ENCODE peak calls at places on chromosomes 3 and 15, in nine cellular contexts. One of them, this sample, is unnamed.

GRCh38 chr3:52046186-52046913 is 10.0 kb downstream of the DUSP7 start:
- DNase-seq in stomach: no peak
- DNase-seq in tibial artery: peak
- DNase-seq in left lung: no peak
- DNase-seq in PC-3: peak
- DNase-seq in CD8-positive, alpha-beta T cell: no peak
- DNase-seq in astrocyte of the spinal cord: peak
- DNase-seq in nephron progenitor cell: no peak
- DNase-seq in epithelial cell of esophagus: peak
- DNase-seq in this sample: no peak

GRCh38 chr15:74289671-74290070 is 53.5 kb downstream of the CCDC33 start:
- DNase-seq in stomach: no peak
- DNase-seq in tibial artery: no peak
- DNase-seq in left lung: no peak
- DNase-seq in PC-3: no peak
- DNase-seq in CD8-positive, alpha-beta T cell: no peak
- DNase-seq in astrocyte of the spinal cord: no peak
- DNase-seq in nephron progenitor cell: no peak
- DNase-seq in epithelial cell of esophagus: no peak
- DNase-seq in this sample: no peak

GRCh38 chr3:191141728-191142127 is 57.3 kb upstream of the OSTN start:
- DNase-seq in stomach: no peak
- DNase-seq in tibial artery: no peak
- DNase-seq in left lung: no peak
- DNase-seq in PC-3: peak
- DNase-seq in CD8-positive, alpha-beta T cell: no peak
- DNase-seq in astrocyte of the spinal cord: peak
- DNase-seq in nephron progenitor cell: no peak
- DNase-seq in epithelial cell of esophagus: peak
- DNase-seq in this sample: no peak

GRCh38 chr3:7667774-7668173 is 806.9 kb downstream of the GRM7 start:
- DNase-seq in stomach: no peak
- DNase-seq in tibial artery: no peak
- DNase-seq in left lung: no peak
- DNase-seq in PC-3: no peak
- DNase-seq in CD8-positive, alpha-beta T cell: no peak
- DNase-seq in astrocyte of the spinal cord: no peak
- DNase-seq in nephron progenitor cell: no peak
- DNase-seq in epithelial cell of esophagus: no peak
- DNase-seq in this sample: no peak

GRCh38 chr3:42025388-42026138 is 63.7 kb upstream of the ULK4 start:
- DNase-seq in stomach: peak
- DNase-seq in tibial artery: peak
- DNase-seq in left lung: peak
- DNase-seq in PC-3: peak
- DNase-seq in CD8-positive, alpha-beta T cell: no peak
- DNase-seq in astrocyte of the spinal cord: peak
- DNase-seq in nephron progenitor cell: peak
- DNase-seq in epithelial cell of esophagus: peak
- DNase-seq in this sample: no peak

GRCh38 chr15:34799149-34799824 is 3.9 kb upstream of the ACTC1 start:
- DNase-seq in stomach: peak
- DNase-seq in tibial artery: peak
- DNase-seq in left lung: peak
- DNase-seq in PC-3: no peak
- DNase-seq in CD8-positive, alpha-beta T cell: no peak
- DNase-seq in astrocyte of the spinal cord: no peak
- DNase-seq in nephron progenitor cell: peak
- DNase-seq in epithelial cell of esophagus: no peak
- DNase-seq in this sample: no peak

GRCh38 chr3:17901893-17902292 is 159.5 kb upstream of the TBC1D5 start:
- DNase-seq in stomach: no peak
- DNase-seq in tibial artery: no peak
- DNase-seq in left lung: no peak
- DNase-seq in PC-3: no peak
- DNase-seq in CD8-positive, alpha-beta T cell: no peak
- DNase-seq in astrocyte of the spinal cord: no peak
- DNase-seq in nephron progenitor cell: no peak
- DNase-seq in epithelial cell of esophagus: no peak
- DNase-seq in this sample: no peak

GRCh38 chr3:179179979-179180758 is 32.0 kb downstream of the PIK3CA start:
- DNase-seq in stomach: no peak
- DNase-seq in tibial artery: no peak
- DNase-seq in left lung: no peak
- DNase-seq in PC-3: no peak
- DNase-seq in CD8-positive, alpha-beta T cell: no peak
- DNase-seq in astrocyte of the spinal cord: peak
- DNase-seq in nephron progenitor cell: no peak
- DNase-seq in epithelial cell of esophagus: peak
- DNase-seq in this sample: no peak

GRCh38 chr15:36407647-36408046 is 171.8 kb upstream of the CDIN1 start:
- DNase-seq in stomach: no peak
- DNase-seq in tibial artery: no peak
- DNase-seq in left lung: no peak
- DNase-seq in PC-3: peak
- DNase-seq in CD8-positive, alpha-beta T cell: no peak
- DNase-seq in astrocyte of the spinal cord: peak
- DNase-seq in nephron progenitor cell: no peak
- DNase-seq in epithelial cell of esophagus: peak
- DNase-seq in this sample: no peak

GRCh38 chr3:126857928-126858327 is 125.0 kb upstream of the PLXNA1 start:
- DNase-seq in stomach: no peak
- DNase-seq in tibial artery: no peak
- DNase-seq in left lung: no peak
- DNase-seq in PC-3: no peak
- DNase-seq in CD8-positive, alpha-beta T cell: no peak
- DNase-seq in astrocyte of the spinal cord: no peak
- DNase-seq in nephron progenitor cell: no peak
- DNase-seq in epithelial cell of esophagus: no peak
- DNase-seq in this sample: no peak

GRCh38 chr3:168165390-168166269 is 69.9 kb upstream of the GOLIM4 start:
- DNase-seq in stomach: peak
- DNase-seq in tibial artery: no peak
- DNase-seq in left lung: no peak
- DNase-seq in PC-3: peak
- DNase-seq in CD8-positive, alpha-beta T cell: no peak
- DNase-seq in astrocyte of the spinal cord: peak
- DNase-seq in nephron progenitor cell: peak
- DNase-seq in epithelial cell of esophagus: peak
- DNase-seq in this sample: no peak

GRCh38 chr3:42544492-42545283 is 37.1 kb downstream of the SEC22C start:
- DNase-seq in stomach: peak
- DNase-seq in tibial artery: peak
- DNase-seq in left lung: no peak
- DNase-seq in PC-3: peak
- DNase-seq in CD8-positive, alpha-beta T cell: no peak
- DNase-seq in astrocyte of the spinal cord: peak
- DNase-seq in nephron progenitor cell: no peak
- DNase-seq in epithelial cell of esophagus: no peak
- DNase-seq in this sample: no peak

GRCh38 chr3:25448750-25449684 is 21.0 kb downstream of the RARB start:
- DNase-seq in stomach: peak
- DNase-seq in tibial artery: peak
- DNase-seq in left lung: peak
- DNase-seq in PC-3: no peak
- DNase-seq in CD8-positive, alpha-beta T cell: no peak
- DNase-seq in astrocyte of the spinal cord: peak
- DNase-seq in nephron progenitor cell: no peak
- DNase-seq in epithelial cell of esophagus: peak
- DNase-seq in this sample: no peak

GRCh38 chr15:61835476-61836106 is 224.7 kb downstream of the VPS13C start:
- DNase-seq in stomach: peak
- DNase-seq in tibial artery: peak
- DNase-seq in left lung: no peak
- DNase-seq in PC-3: peak
- DNase-seq in CD8-positive, alpha-beta T cell: peak
- DNase-seq in astrocyte of the spinal cord: peak
- DNase-seq in nephron progenitor cell: peak
- DNase-seq in epithelial cell of esophagus: peak
- DNase-seq in this sample: peak

DNA sequence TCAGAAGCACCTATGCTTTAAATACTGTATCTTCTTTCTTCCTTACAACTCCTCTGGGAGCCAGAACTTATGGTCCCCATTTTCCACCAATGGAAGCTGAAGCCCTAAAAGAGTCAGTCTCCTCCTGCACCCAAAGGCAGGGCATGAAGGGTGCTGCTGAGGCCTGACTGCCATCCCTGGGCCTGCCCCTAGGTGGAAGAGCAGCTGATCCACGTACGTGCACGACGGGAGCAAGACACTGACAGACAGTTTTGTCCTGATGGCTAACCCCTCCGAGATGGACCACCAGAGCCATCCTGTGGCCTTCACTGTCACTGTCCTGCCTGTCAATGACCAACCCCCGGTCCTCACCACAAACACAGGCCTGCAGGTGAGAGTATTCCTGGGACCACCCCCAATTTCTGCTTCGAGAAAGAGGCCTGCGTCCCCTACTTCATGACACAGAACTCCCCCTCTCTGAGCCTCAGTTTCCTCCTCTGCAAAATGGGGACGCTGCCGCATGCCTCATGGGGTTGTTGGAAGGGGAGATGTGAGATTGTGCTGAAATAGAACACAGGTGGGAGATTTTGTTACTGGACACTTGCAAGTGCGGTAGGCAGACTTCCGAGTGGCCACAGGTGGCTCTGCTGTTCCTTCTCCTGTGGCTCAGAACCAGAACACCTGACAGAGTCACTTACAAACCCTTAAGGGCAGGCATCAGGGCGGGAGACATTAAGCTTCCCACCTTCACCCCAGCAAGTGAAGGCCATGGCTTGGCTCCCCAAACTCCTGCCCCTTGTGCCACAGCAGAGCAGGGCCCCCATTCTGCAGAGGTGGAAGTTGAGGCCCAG is 175.4 kb downstream of the TBC1D2B start:
- DNase-seq in stomach: no peak
- DNase-seq in tibial artery: peak
- DNase-seq in left lung: no peak
- DNase-seq in PC-3: no peak
- DNase-seq in CD8-positive, alpha-beta T cell: no peak
- DNase-seq in astrocyte of the spinal cord: no peak
- DNase-seq in nephron progenitor cell: peak
- DNase-seq in epithelial cell of esophagus: peak
- DNase-seq in this sample: no peak
- TF ChIP-seq CTCF in stomach: no peak
- TF ChIP-seq CTCF in tibial artery: no peak
- TF ChIP-seq CTCF in left lung: no peak
- TF ChIP-seq CTCF in PC-3: peak
- TF ChIP-seq CTCF in CD8-positive, alpha-beta T cell: no peak
- TF ChIP-seq CTCF in astrocyte of the spinal cord: peak
- TF ChIP-seq CTCF in nephron progenitor cell: peak
- TF ChIP-seq CTCF in epithelial cell of esophagus: peak
- TF ChIP-seq CTCF in this sample: no peak

GRCh38 chr15:89057506-89058133 is 30.6 kb upstream of the ABHD2 start:
- DNase-seq in stomach: peak
- DNase-seq in tibial artery: peak
- DNase-seq in left lung: peak
- DNase-seq in PC-3: peak
- DNase-seq in CD8-positive, alpha-beta T cell: peak
- DNase-seq in astrocyte of the spinal cord: peak
- DNase-seq in nephron progenitor cell: peak
- DNase-seq in epithelial cell of esophagus: peak
- DNase-seq in this sample: peak
- TF ChIP-seq CTCF in stomach: peak
- TF ChIP-seq CTCF in tibial artery: peak
- TF ChIP-seq CTCF in left lung: peak
- TF ChIP-seq CTCF in PC-3: peak
- TF ChIP-seq CTCF in CD8-positive, alpha-beta T cell: peak
- TF ChIP-seq CTCF in astrocyte of the spinal cord: peak
- TF ChIP-seq CTCF in nephron progenitor cell: peak
- TF ChIP-seq CTCF in epithelial cell of esophagus: peak
- TF ChIP-seq CTCF in this sample: no peak

GRCh38 chr3:98657429-98657828 is 64.0 kb upstream of the CPOX start:
- DNase-seq in stomach: peak
- DNase-seq in tibial artery: no peak
- DNase-seq in left lung: peak
- DNase-seq in PC-3: peak
- DNase-seq in CD8-positive, alpha-beta T cell: no peak
- DNase-seq in astrocyte of the spinal cord: no peak
- DNase-seq in nephron progenitor cell: peak
- DNase-seq in epithelial cell of esophagus: peak
- DNase-seq in this sample: no peak
- TF ChIP-seq CTCF in stomach: peak
- TF ChIP-seq CTCF in tibial artery: no peak
- TF ChIP-seq CTCF in left lung: peak
- TF ChIP-seq CTCF in PC-3: peak
- TF ChIP-seq CTCF in CD8-positive, alpha-beta T cell: no peak
- TF ChIP-seq CTCF in astrocyte of the spinal cord: peak
- TF ChIP-seq CTCF in nephron progenitor cell: no peak
- TF ChIP-seq CTCF in epithelial cell of esophagus: peak
- TF ChIP-seq CTCF in this sample: no peak

DNA sequence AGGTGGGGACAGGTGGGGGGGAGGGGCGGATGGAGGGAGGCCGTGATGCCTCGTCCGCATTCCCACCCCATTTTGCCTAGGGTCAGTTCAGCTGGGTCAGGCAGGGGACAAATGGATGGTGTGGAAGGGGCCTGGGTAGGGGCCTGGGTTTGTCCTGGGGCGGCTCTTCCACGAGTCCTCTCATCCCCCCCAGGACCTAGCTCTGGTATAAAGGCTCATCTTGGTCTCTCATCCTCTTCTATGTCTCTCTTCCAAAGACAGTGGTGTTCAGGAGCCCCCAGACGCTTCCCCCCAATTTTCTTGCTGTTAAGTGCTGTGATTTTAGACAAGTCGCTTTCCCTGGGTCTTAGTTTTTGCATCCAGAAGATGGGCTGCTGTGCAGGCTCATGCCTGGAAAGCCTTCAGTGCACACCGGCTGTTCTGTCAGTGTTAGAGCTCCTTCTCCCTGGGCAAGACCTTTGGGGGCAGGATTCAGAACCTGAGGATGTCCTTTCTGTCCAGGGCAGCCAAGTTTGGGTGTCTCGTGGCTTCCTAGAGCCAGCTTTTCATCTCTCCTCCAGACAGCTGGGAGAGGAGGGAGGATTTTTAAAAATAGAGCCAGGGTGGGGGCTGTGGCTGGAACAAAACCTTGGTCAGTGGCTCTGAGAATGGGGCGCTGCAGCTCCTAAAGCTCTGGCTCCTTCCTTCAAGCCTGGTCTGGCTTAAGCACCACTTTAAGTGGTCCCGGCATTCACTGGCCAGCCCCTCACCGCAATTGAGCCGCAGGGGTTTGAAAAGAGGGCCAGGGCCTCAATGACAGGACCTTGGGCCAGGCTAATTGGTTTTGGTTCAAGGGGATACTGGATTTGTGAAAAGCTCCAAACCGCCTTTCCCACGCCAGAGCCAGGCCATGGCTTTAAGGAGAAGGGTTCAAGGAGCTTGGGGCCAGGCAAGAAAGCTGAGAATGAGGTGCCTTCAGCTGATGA is 37.7 kb upstream of the POLG start:
- DNase-seq in stomach: no peak
- DNase-seq in tibial artery: no peak
- DNase-seq in left lung: no peak
- DNase-seq in PC-3: no peak
- DNase-seq in CD8-positive, alpha-beta T cell: no peak
- DNase-seq in astrocyte of the spinal cord: no peak
- DNase-seq in nephron progenitor cell: no peak
- DNase-seq in epithelial cell of esophagus: no peak
- DNase-seq in this sample: no peak
- TF ChIP-seq CTCF in stomach: no peak
- TF ChIP-seq CTCF in tibial artery: no peak
- TF ChIP-seq CTCF in left lung: no peak
- TF ChIP-seq CTCF in PC-3: no peak
- TF ChIP-seq CTCF in CD8-positive, alpha-beta T cell: no peak
- TF ChIP-seq CTCF in astrocyte of the spinal cord: no peak
- TF ChIP-seq CTCF in nephron progenitor cell: no peak
- TF ChIP-seq CTCF in epithelial cell of esophagus: no peak
- TF ChIP-seq CTCF in this sample: no peak

GRCh38 chr3:186529204-186529999 is 14.8 kb downstream of the CRYGS start:
- DNase-seq in stomach: no peak
- DNase-seq in tibial artery: no peak
- DNase-seq in left lung: no peak
- DNase-seq in PC-3: peak
- DNase-seq in CD8-positive, alpha-beta T cell: no peak
- DNase-seq in astrocyte of the spinal cord: no peak
- DNase-seq in nephron progenitor cell: no peak
- DNase-seq in epithelial cell of esophagus: no peak
- DNase-seq in this sample: no peak
- TF ChIP-seq CTCF in stomach: no peak
- TF ChIP-seq CTCF in tibial artery: no peak
- TF ChIP-seq CTCF in left lung: no peak
- TF ChIP-seq CTCF in PC-3: peak
- TF ChIP-seq CTCF in CD8-positive, alpha-beta T cell: no peak
- TF ChIP-seq CTCF in astrocyte of the spinal cord: no peak
- TF ChIP-seq CTCF in nephron progenitor cell: no peak
- TF ChIP-seq CTCF in epithelial cell of esophagus: peak
- TF ChIP-seq CTCF in this sample: no peak